ENCODE peak calls at places on chromosome 17, in six cellular contexts. M, L, I, U, T and G are unnamed samples.

GRCh38 chr17:81537343-81537855 is 9.2 kb downstream of the FSCN2 start:
- DNase-seq in T (peak; percentile 95), M (no peak), L (no peak), U (no peak), I (no peak), G (no peak)

GRCh38 chr17:69111794-69112193 is 29.9 kb downstream of the ABCA6 start:
- DNase-seq in T (no peak), M (no peak), I (no peak), U (no peak), L (no peak), G (no peak)

GRCh38 chr17:42743595-42744282 is 1.1 kb downstream of the EZH1 start:
- DNase-seq in L (no peak), M (no peak), I (no peak), U (no peak), T (no peak), G (no peak)

GRCh38 chr17:7557147-7557764 is 1.3 kb upstream of the TNFSF13 start:
- DNase-seq in M (no peak), U (no peak), T (peak; percentile 79), I (no peak), L (no peak), G (no peak)

GRCh38 chr17:45311762-45312476 is 4.9 kb downstream of the MAP3K14 start:
- DNase-seq in T (no peak), M (peak; percentile 77), L (peak; percentile 85), I (no peak), U (peak; percentile 77), G (peak; percentile 56)

GRCh38 chr17:44977065-44977464 is 9.0 kb upstream of the C1QL1 start:
- DNase-seq in U (no peak), L (no peak), I (no peak), T (no peak), M (no peak), G (no peak)

GRCh38 chr17:55672585-55673501 is 49.8 kb downstream of the TMEM100 start:
- DNase-seq in L (no peak), M (no peak), T (no peak), U (no peak), I (no peak), G (no peak)

GRCh38 chr17:57666946-57667345 is 78.2 kb downstream of the CCDC182 start:
- DNase-seq in L (no peak), U (no peak), T (no peak), I (peak; percentile 50), M (no peak), G (no peak)